ENCODE peak calls at places on chromosome 4, in eight cellular contexts. F is naive B cell, V is GM06990, O is heart right ventricle, N is neural progenitor cell, Y is NCI-H2081, J is stromal cell of bone marrow, D is A549. A is an unnamed sample.
A peak's percentile ranks its signal among the peaks of the same experiment; 100 is the strongest.

GRCh38 chr4:22090655-22091350 is 142.2 kb upstream of the KCNIP4 start:
- DNase-seq in F (no peak), V (no peak), O (no peak), N (no peak), Y (no peak), J (no peak), D (no peak), A (no peak)

GRCh38 chr4:8434251-8435073 is 6.1 kb downstream of the ACOX3 start:
- DNase-seq in F (no peak), V (no peak), O (no peak), N (peak; percentile 71), Y (no peak), J (no peak), D (no peak), A (no peak)

GRCh38 chr4:105924341-105924740 is 29.1 kb downstream of the NPNT start:
- DNase-seq in F (no peak), V (no peak), O (no peak), N (no peak), Y (no peak), J (no peak), D (no peak), A (no peak)

GRCh38 chr4:187606581-187606980 is 389.0 kb upstream of the ZFP42 start:
- DNase-seq in F (peak; percentile 1), V (no peak), O (peak; percentile 11), N (peak; percentile 73), Y (peak; percentile 38), J (peak; percentile 38), D (peak; percentile 18), A (no peak)

GRCh38 chr4:52102587-52102986 is 51.5 kb downstream of the SPATA18 start:
- DNase-seq in F (no peak), V (no peak), O (no peak), N (no peak), Y (no peak), J (no peak), D (no peak), A (peak; percentile 60)

GRCh38 chr4:83644677-83645639 is 109.0 kb downstream of the GPAT3 start:
- DNase-seq in F (peak; percentile 29), V (no peak), O (peak; percentile 25), N (peak; percentile 63), Y (peak; percentile 35), J (peak; percentile 51), D (peak; percentile 25), A (peak; percentile 34)

GRCh38 chr4:40515398-40516293 is 114.0 kb downstream of the RBM47 start:
- DNase-seq in F (peak; percentile 52), V (peak; percentile 79), O (no peak), N (peak; percentile 11), Y (no peak), J (no peak), D (peak; percentile 31), A (no peak)

GRCh38 chr4:150525321-150525868 is 56.6 kb upstream of the MAB21L2 start:
- DNase-seq in F (no peak), V (no peak), O (no peak), N (no peak), Y (no peak), J (no peak), D (no peak), A (no peak)

GRCh38 chr4:118790544-118790943 is 45.4 kb downstream of the SEC24D start:
- DNase-seq in F (no peak), V (no peak), O (no peak), N (no peak), Y (peak; percentile 6), J (no peak), D (no peak), A (no peak)

GRCh38 chr4:125750399-125750798 is 435.6 kb downstream of the FAT4 start:
- DNase-seq in F (no peak), V (no peak), O (no peak), N (no peak), Y (no peak), J (no peak), D (no peak), A (no peak)

GRCh38 chr4:120869511-120870278 is 52.8 kb downstream of the PRDM5 start:
- DNase-seq in F (no peak), V (no peak), O (no peak), N (no peak), Y (peak; percentile 44), J (no peak), D (no peak), A (no peak)

GRCh38 chr4:88275516-88275915 is 8.8 kb downstream of the PPM1K start:
- DNase-seq in F (peak; percentile 61), V (no peak), O (no peak), N (no peak), Y (no peak), J (peak; percentile 14), D (no peak), A (no peak)

GRCh38 chr4:126701756-126702155 is 931.0 kb upstream of the INTU start:
- DNase-seq in F (no peak), V (no peak), O (peak; percentile 41), N (no peak), Y (no peak), J (peak; percentile 44), D (no peak), A (no peak)

GRCh38 chr4:5191831-5192230 is 140.6 kb downstream of the STK32B start:
- DNase-seq in F (no peak), V (no peak), O (no peak), N (no peak), Y (no peak), J (no peak), D (no peak), A (no peak)

GRCh38 chr4:152540293-152540674 is 4.4 kb upstream of the FBXW7 start:
- DNase-seq in F (no peak), V (peak; percentile 43), O (no peak), N (peak; percentile 78), Y (no peak), J (no peak), D (no peak), A (no peak)

GRCh38 chr4:143531368-143531767 is 17.9 kb downstream of the SMARCA5 start:
- DNase-seq in F (no peak), V (no peak), O (no peak), N (peak; percentile 3), Y (no peak), J (no peak), D (no peak), A (no peak)

GRCh38 chr4:115128037-115128436 is 14.6 kb upstream of the NDST4 start:
- DNase-seq in F (no peak), V (no peak), O (no peak), N (no peak), Y (no peak), J (no peak), D (no peak), A (no peak)

GRCh38 chr4:162981823-162982222 is 184.9 kb downstream of the NAF1 start:
- DNase-seq in F (no peak), V (no peak), O (no peak), N (no peak), Y (no peak), J (no peak), D (no peak), A (no peak)

GRCh38 chr4:9999956-10000551 is 21.2 kb downstream of the SLC2A9 start:
- DNase-seq in F (no peak), V (peak; percentile 61), O (no peak), N (no peak), Y (no peak), J (no peak), D (no peak), A (peak; percentile 42)

GRCh38 chr4:43763029-43763610 is 685.5 kb downstream of the KCTD8 start:
- DNase-seq in F (no peak), V (peak; percentile 22), O (no peak), N (peak; percentile 19), Y (no peak), J (no peak), D (no peak), A (no peak)

GRCh38 chr4:1842993-1843448 is 12.9 kb downstream of the LETM1 start:
- DNase-seq in F (no peak), V (no peak), O (no peak), N (no peak), Y (no peak), J (peak; percentile 73), D (no peak), A (peak; percentile 82)

GRCh38 chr4:104976258-104976657 is 170.4 kb upstream of the TET2 start:
- DNase-seq in F (no peak), V (no peak), O (no peak), N (no peak), Y (no peak), J (no peak), D (no peak), A (no peak)

GRCh38 chr4:1236103-1236641 is 12.8 kb downstream of the CTBP1 start:
- DNase-seq in F (no peak), V (no peak), O (no peak), N (no peak), Y (no peak), J (no peak), D (no peak), A (no peak)